ENCODE peak calls at places on chromosomes 2 and 18, in four cellular contexts. B is HepG2, A is H1, Y is K562. Q is an unnamed sample.

GRCh38 chr2:124001681-124002080 is 23.4 kb upstream of the CNTNAP5 start:
- DNase-seq in A (no peak), B (no peak), Y (no peak), Q (no peak)

GRCh38 chr2:69253893-69254292 is 133.1 kb downstream of the GFPT1 start:
- DNase-seq in Y (no peak), A (no peak), B (no peak), Q (no peak)

GRCh38 chr2:64975232-64975791 is 13.9 kb upstream of the SLC1A4 start:
- DNase-seq in Y (no peak), A (no peak), B (peak; percentile 88), Q (no peak)

GRCh38 chr2:105369777-105370690 is 28.8 kb downstream of the FHL2 start:
- DNase-seq in A (peak; percentile 75), B (peak; percentile 68), Y (peak; percentile 90), Q (peak; percentile 55)

GRCh38 chr2:238908960-238909951 is 61.4 kb downstream of the TWIST2 start:
- DNase-seq in B (no peak), A (no peak), Y (no peak), Q (no peak)

GRCh38 chr2:628651-629050 is 48.6 kb downstream of the TMEM18 start:
- DNase-seq in B (no peak), A (no peak), Y (no peak), Q (no peak)

GRCh38 chr18:26894006-26894405 is 28.5 kb upstream of the AQP4 start:
- DNase-seq in B (no peak), Y (no peak), A (no peak), Q (no peak)

GRCh38 chr2:215731108-215731507 is 282.2 kb downstream of the MREG start:
- DNase-seq in Y (no peak), B (no peak), A (no peak), Q (no peak)

GRCh38 chr2:225998653-225999052 is 599.1 kb downstream of the NYAP2 start:
- DNase-seq in Y (no peak), A (no peak), B (no peak), Q (no peak)

GRCh38 chr2:65158557-65158956 is 28.7 kb upstream of the RAB1A start:
- DNase-seq in Y (no peak), B (no peak), A (no peak), Q (no peak)

GRCh38 chr2:47069628-47070154 is 85.4 kb downstream of the STPG4 start:
- DNase-seq in B (peak; percentile 84), A (peak; percentile 76), Y (no peak), Q (no peak)

GRCh38 chr2:214069254-214069653 is 341.6 kb upstream of the VWC2L start:
- DNase-seq in Y (peak; percentile 0), B (peak; percentile 5), A (no peak), Q (no peak)

GRCh38 chr2:106542730-106543359 is 55.7 kb downstream of the CD8B2 start:
- DNase-seq in B (peak; percentile 53), Y (peak; percentile 76), A (peak; percentile 43), Q (peak; percentile 5)

GRCh38 chr2:1837022-1837421 is 92.7 kb upstream of the PXDN start:
- DNase-seq in Y (no peak), B (no peak), A (no peak), Q (no peak)

GRCh38 chr2:130798472-130799221 is 38.1 kb upstream of the ARHGEF4 start:
- DNase-seq in Y (no peak), A (no peak), B (no peak), Q (no peak)

GRCh38 chr2:113053666-113054435 is 1.2 kb upstream of the IL36B start:
- DNase-seq in A (no peak), B (no peak), Y (no peak), Q (no peak)

GRCh38 chr2:56132138-56132537 is 51.7 kb upstream of the CCDC85A start:
- DNase-seq in Y (peak; percentile 65), A (no peak), B (peak; percentile 60), Q (no peak)

GRCh38 chr2:71422786-71423185 is 30.6 kb upstream of the DYSF start:
- DNase-seq in A (no peak), Y (no peak), B (no peak), Q (no peak)

GRCh38 chr18:43578636-43579203 is 301.4 kb upstream of the SYT4 start:
- DNase-seq in Y (no peak), B (no peak), A (no peak), Q (no peak)

GRCh38 chr2:241759091-241759807 is 17.4 kb upstream of the GAL3ST2 start:
- DNase-seq in A (no peak), B (no peak), Y (no peak), Q (no peak)

GRCh38 chr2:19933351-19933981 is 31.7 kb upstream of the TTC32 start:
- DNase-seq in A (no peak), Y (no peak), B (peak; percentile 74), Q (peak; percentile 8)

GRCh38 chr18:76437011-76437410 is 58.0 kb downstream of the ZNF516 start:
- DNase-seq in Y (no peak), A (no peak), B (no peak), Q (no peak)
- TF ChIP-seq EP300 in Y (no peak), A (no peak), B (no peak), Q (no peak)

GRCh38 chr18:61992923-61993322 is 100.1 kb upstream of the RNF152 start:
- DNase-seq in A (no peak), Y (no peak), B (peak; percentile 18), Q (no peak)
- TF ChIP-seq ATF2 in A (no peak), Y (no peak), B (no peak), Q (no peak)

DNA sequence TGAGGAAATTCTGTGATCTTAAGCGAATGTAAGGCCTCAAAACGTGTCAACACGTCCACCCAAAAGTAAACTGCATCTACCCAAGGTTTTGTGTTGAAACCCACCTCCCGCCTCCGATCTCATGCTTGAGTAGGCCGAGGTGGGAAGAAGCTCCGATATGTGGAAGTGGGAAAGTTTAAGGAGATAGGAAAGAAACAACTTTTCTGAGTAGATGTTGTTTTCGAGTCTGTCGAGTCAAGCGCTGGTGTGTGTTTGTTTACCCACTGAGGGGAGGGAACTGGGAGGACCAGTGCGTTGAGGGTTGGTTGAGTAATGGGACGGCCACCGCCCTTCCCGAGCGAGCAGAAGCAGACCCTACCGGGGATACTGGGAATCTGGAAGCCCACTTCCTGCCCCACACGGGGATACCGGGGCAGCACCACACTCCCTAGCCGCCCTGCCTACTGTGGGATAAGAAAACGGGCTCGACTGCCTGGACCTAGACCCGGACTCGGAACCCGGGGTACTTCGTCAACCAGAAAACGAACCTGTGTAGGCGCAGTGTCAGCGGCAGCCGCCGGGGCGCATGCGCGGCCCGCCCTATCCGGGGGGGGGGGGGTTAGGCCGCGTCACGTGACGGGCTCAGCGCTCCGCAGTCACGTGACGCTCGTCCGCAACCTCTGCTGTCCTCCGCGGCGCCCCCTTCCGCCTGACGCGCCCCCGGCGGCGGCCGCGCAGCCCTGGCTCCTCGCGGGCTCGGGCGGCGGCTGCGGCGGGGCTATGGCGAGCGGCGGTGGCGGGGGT is at the start of gene RETREG2:
- DNase-seq in Y (peak; percentile 89), A (peak; percentile 61), B (peak; percentile 93), Q (peak; percentile 72)
- TF ChIP-seq EP300 in Y (peak; percentile 6), A (no peak), B (peak; percentile 5), Q (no peak)

GRCh38 chr2:197073270-197073669 is 146.8 kb upstream of the PGAP1 start:
- DNase-seq in Y (no peak), B (no peak), A (no peak), Q (no peak)

GRCh38 chr2:197076652-197077051 is 150.1 kb upstream of the PGAP1 start:
- DNase-seq in A (no peak), B (no peak), Y (no peak), Q (no peak)

GRCh38 chr2:197075754-197076337 is 149.3 kb upstream of the PGAP1 start:
- DNase-seq in Y (peak; percentile 24), B (peak; percentile 10), A (no peak), Q (no peak)

GRCh38 chr2:197073701-197074433 is 147.4 kb upstream of the PGAP1 start:
- DNase-seq in Y (no peak), A (no peak), B (no peak), Q (no peak)

GRCh38 chr2:197075286-197075685 is 148.8 kb upstream of the PGAP1 start:
- DNase-seq in A (no peak), B (no peak), Y (no peak), Q (no peak)
- TF ChIP-seq ATF2 in A (no peak), B (no peak), Y (no peak), Q (no peak)

GRCh38 chr2:99659874-99660273 is 170.1 kb upstream of the REV1 start:
- DNase-seq in B (no peak), A (no peak), Y (no peak), Q (no peak)

GRCh38 chr2:99662761-99663341 is 173.0 kb upstream of the REV1 start:
- DNase-seq in Y (no peak), A (no peak), B (no peak), Q (no peak)

GRCh38 chr2:99657691-99658258 is 168.0 kb upstream of the REV1 start:
- DNase-seq in A (no peak), Y (no peak), B (no peak), Q (no peak)

GRCh38 chr2:99663641-99664040 is 173.8 kb upstream of the REV1 start:
- DNase-seq in Y (no peak), A (no peak), B (no peak), Q (no peak)

DNA sequence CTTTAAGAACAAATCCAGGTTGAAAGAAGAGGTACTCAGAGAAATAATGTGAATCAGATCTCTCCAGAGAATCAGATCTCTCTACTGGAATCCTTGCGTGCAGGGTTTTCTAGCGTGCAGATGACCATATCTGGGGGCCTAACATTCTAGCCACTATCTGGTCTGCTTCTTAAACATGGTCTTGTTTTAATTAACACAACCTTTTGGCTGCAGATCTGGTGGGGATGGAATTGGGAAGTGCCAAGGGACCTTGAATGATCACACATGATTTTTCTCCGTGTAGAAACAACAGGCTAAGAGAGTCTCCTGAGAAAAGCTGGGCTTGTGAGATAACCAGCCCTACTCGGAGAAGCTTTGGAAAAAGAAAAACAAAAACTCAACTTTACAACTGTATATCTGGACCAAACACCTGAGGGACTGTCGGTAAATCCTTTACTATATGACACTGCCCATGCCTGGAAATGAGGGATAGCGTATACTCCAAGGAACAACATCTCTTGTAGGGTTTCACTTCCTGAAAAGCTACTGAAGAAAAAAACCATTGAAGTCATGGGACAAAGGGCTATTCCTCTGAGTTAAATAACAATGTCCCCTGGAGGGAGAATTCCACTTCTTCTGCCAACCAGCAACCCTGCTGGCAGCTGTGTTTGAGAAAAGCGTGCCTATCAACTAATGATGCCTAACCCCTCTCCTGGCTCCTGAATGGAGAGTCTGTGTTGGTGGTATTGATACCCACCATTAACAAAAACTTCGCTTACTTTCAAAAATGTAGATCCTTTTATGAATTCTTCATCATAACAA is 171.0 kb upstream of the REV1 start:
- DNase-seq in Y (peak; percentile 73), A (no peak), B (no peak), Q (no peak)
- TF ChIP-seq EP300 in Y (no peak), A (no peak), B (no peak), Q (no peak)

GRCh38 chr18:76006151-76006550 is 488.9 kb downstream of the ZNF516 start:
- DNase-seq in A (no peak), B (no peak), Y (no peak), Q (no peak)

GRCh38 chr18:76005632-76006031 is 489.4 kb downstream of the ZNF516 start:
- DNase-seq in B (no peak), Y (no peak), A (no peak), Q (no peak)
- TF ChIP-seq ATF2 in B (no peak), Y (no peak), A (no peak), Q (no peak)

GRCh38 chr18:68583685-68584084 is 131.2 kb downstream of the TMX3 start:
- DNase-seq in A (no peak), B (no peak), Y (no peak), Q (no peak)
- TF ChIP-seq EP300 in A (no peak), B (no peak), Y (no peak), Q (no peak)

GRCh38 chr18:37306420-37306819 is 259.2 kb downstream of the CELF4 start:
- DNase-seq in Y (no peak), A (no peak), B (no peak), Q (no peak)
- TF ChIP-seq ATF2 in Y (no peak), A (no peak), B (no peak), Q (no peak)

Q was measured in GM12878.